ENCODE peak calls at places on chromosomes 13 and 19, in eight cellular contexts. D is CD8-positive, alpha-beta memory T cell; M is kidney epithelial cell; P is T-helper 1 cell; L is NCI-H2171 treated with DMSO at 0.1 percent for 48 hours; Z is CD8-positive, alpha-beta T cell; I is NCI-H146; K is lower leg skin. A is an unnamed sample.

GRCh38 chr19:14554382-14554812 is 17.5 kb downstream of the NDUFB7 start:
- DNase-seq in D (no peak), M (no peak), P (no peak), L (peak), Z (no peak), I (no peak), K (peak), A (no peak)

GRCh38 chr19:11355160-11356073 is at the start of gene PLPPR2:
- DNase-seq in D (peak), M (no peak), P (peak), L (peak), Z (peak), I (peak), K (peak), A (peak)

GRCh38 chr13:46179576-46180368 is 2.2 kb downstream of the LCP1 start:
- DNase-seq in D (peak), M (no peak), P (peak), L (no peak), Z (peak), I (no peak), K (peak), A (peak)

GRCh38 chr19:28196961-28197360 is 1016.0 kb downstream of the UQCRFS1 start:
- DNase-seq in D (no peak), M (no peak), P (no peak), L (no peak), Z (no peak), I (no peak), K (no peak), A (no peak)

GRCh38 chr13:26619321-26619720 is 61.8 kb downstream of the WASF3 start:
- DNase-seq in D (no peak), M (no peak), P (no peak), L (no peak), Z (no peak), I (no peak), K (no peak), A (no peak)

GRCh38 chr13:72920097-72920496 is 138.2 kb downstream of the PIBF1 start:
- DNase-seq in D (no peak), M (no peak), P (no peak), L (no peak), Z (no peak), I (no peak), K (no peak), A (no peak)

GRCh38 chr13:28750187-28751045 is 31.6 kb upstream of the SLC46A3 start:
- DNase-seq in D (no peak), M (no peak), P (no peak), L (no peak), Z (no peak), I (no peak), K (no peak), A (no peak)

GRCh38 chr13:60120617-60121016 is 43.1 kb downstream of the DIAPH3 start:
- DNase-seq in D (no peak), M (no peak), P (no peak), L (no peak), Z (no peak), I (no peak), K (no peak), A (no peak)

GRCh38 chr13:29474991-29475390 is 120.5 kb downstream of the SLC7A1 start:
- DNase-seq in D (no peak), M (no peak), P (no peak), L (no peak), Z (no peak), I (no peak), K (no peak), A (no peak)

GRCh38 chr13:109740121-109740520 is 46.3 kb downstream of the IRS2 start:
- DNase-seq in D (no peak), M (no peak), P (no peak), L (no peak), Z (no peak), I (no peak), K (no peak), A (no peak)

GRCh38 chr19:30208661-30209060 is 163.5 kb upstream of the ZNF536 start:
- DNase-seq in D (no peak), M (no peak), P (no peak), L (no peak), Z (no peak), I (no peak), K (peak), A (no peak)

GRCh38 chr19:435056-435706 is 25.7 kb downstream of the SHC2 start:
- DNase-seq in D (no peak), M (no peak), P (no peak), L (peak), Z (no peak), I (no peak), K (no peak), A (no peak)

GRCh38 chr19:46624958-46625661 is at the start of gene PTGIR:
- DNase-seq in D (no peak), M (no peak), P (no peak), L (no peak), Z (no peak), I (peak), K (peak), A (no peak)

GRCh38 chr19:4018140-4018613 is 10.6 kb downstream of the PIAS4 start:
- DNase-seq in D (no peak), M (no peak), P (no peak), L (no peak), Z (no peak), I (no peak), K (no peak), A (no peak)

GRCh38 chr19:23558541-23558940 is 128.5 kb downstream of the ZNF675 start:
- DNase-seq in D (no peak), M (no peak), P (no peak), L (no peak), Z (no peak), I (no peak), K (no peak), A (no peak)

GRCh38 chr13:79711631-79712030 is 230.7 kb downstream of the NDFIP2 start:
- DNase-seq in D (no peak), M (no peak), P (no peak), L (no peak), Z (no peak), I (no peak), K (peak), A (no peak)

GRCh38 chr19:4357921-4358326 is 14.6 kb downstream of the MPND start:
- DNase-seq in D (no peak), M (no peak), P (no peak), L (no peak), Z (no peak), I (no peak), K (no peak), A (no peak)

GRCh38 chr13:76029088-76029487 is 393.0 kb downstream of the LMO7 start:
- DNase-seq in D (no peak), M (no peak), P (no peak), L (no peak), Z (no peak), I (no peak), K (no peak), A (no peak)